ENCODE peak calls at places on chromosomes 2 and 18, in eight cellular contexts. One of them, this sample, is unnamed.
A peak's percentile ranks its signal among the peaks of the same experiment; 100 is the strongest.

GRCh38 chr2:232860593-232861241 is 9.3 kb upstream of the SNORC start:
- DNase-seq in esophagus muscularis mucosa: peak; percentile 84
- DNase-seq in GM12891: no peak
- DNase-seq in lower leg skin: no peak
- DNase-seq in breast epithelium: no peak
- DNase-seq in heart left ventricle: no peak
- DNase-seq in A549: no peak
- DNase-seq in upper lobe of left lung: no peak
- DNase-seq in this sample: no peak

GRCh38 chr2:69143726-69144360 is 130.9 kb downstream of the ANTXR1 start:
- DNase-seq in upper lobe of left lung: no peak
- DNase-seq in breast epithelium: peak; percentile 32
- DNase-seq in A549: no peak
- DNase-seq in lower leg skin: no peak
- DNase-seq in heart left ventricle: no peak
- DNase-seq in GM12891: no peak
- DNase-seq in esophagus muscularis mucosa: no peak
- DNase-seq in this sample: no peak

GRCh38 chr2:31137211-31138036 is 816 bp downstream of the GALNT14 start:
- DNase-seq in heart left ventricle: no peak
- DNase-seq in upper lobe of left lung: no peak
- DNase-seq in breast epithelium: no peak
- DNase-seq in lower leg skin: no peak
- DNase-seq in GM12891: peak; percentile 30
- DNase-seq in esophagus muscularis mucosa: peak; percentile 86
- DNase-seq in A549: peak; percentile 72
- DNase-seq in this sample: no peak

GRCh38 chr2:205787761-205788160 is 105.5 kb downstream of the NRP2 start:
- DNase-seq in lower leg skin: no peak
- DNase-seq in A549: no peak
- DNase-seq in upper lobe of left lung: peak; percentile 66
- DNase-seq in esophagus muscularis mucosa: no peak
- DNase-seq in GM12891: no peak
- DNase-seq in breast epithelium: no peak
- DNase-seq in heart left ventricle: no peak
- DNase-seq in this sample: no peak

GRCh38 chr2:186590538-186591441 is 934 bp downstream of the ITGAV start:
- DNase-seq in breast epithelium: no peak
- DNase-seq in lower leg skin: no peak
- DNase-seq in esophagus muscularis mucosa: no peak
- DNase-seq in A549: peak; percentile 32
- DNase-seq in upper lobe of left lung: no peak
- DNase-seq in heart left ventricle: peak; percentile 58
- DNase-seq in GM12891: no peak
- DNase-seq in this sample: peak; percentile 61

GRCh38 chr2:125037135-125037653 is 1012.1 kb downstream of the CNTNAP5 start:
- DNase-seq in esophagus muscularis mucosa: no peak
- DNase-seq in A549: no peak
- DNase-seq in GM12891: no peak
- DNase-seq in lower leg skin: no peak
- DNase-seq in heart left ventricle: no peak
- DNase-seq in breast epithelium: no peak
- DNase-seq in upper lobe of left lung: no peak
- DNase-seq in this sample: no peak

GRCh38 chr2:224938670-224939309 is 103.5 kb downstream of the DOCK10 start:
- DNase-seq in GM12891: no peak
- DNase-seq in lower leg skin: no peak
- DNase-seq in breast epithelium: no peak
- DNase-seq in esophagus muscularis mucosa: no peak
- DNase-seq in A549: no peak
- DNase-seq in upper lobe of left lung: no peak
- DNase-seq in heart left ventricle: no peak
- DNase-seq in this sample: no peak

GRCh38 chr18:72375628-72376027 is 168.5 kb downstream of the CBLN2 start:
- DNase-seq in upper lobe of left lung: no peak
- DNase-seq in esophagus muscularis mucosa: no peak
- DNase-seq in breast epithelium: no peak
- DNase-seq in GM12891: no peak
- DNase-seq in heart left ventricle: no peak
- DNase-seq in lower leg skin: no peak
- DNase-seq in A549: no peak
- DNase-seq in this sample: no peak

GRCh38 chr2:64189167-64189566 is 44.9 kb upstream of the PELI1 start:
- DNase-seq in upper lobe of left lung: no peak
- DNase-seq in esophagus muscularis mucosa: no peak
- DNase-seq in A549: no peak
- DNase-seq in lower leg skin: no peak
- DNase-seq in breast epithelium: no peak
- DNase-seq in GM12891: no peak
- DNase-seq in heart left ventricle: no peak
- DNase-seq in this sample: no peak

GRCh38 chr2:113212245-113213060 is 38.7 kb downstream of the PSD4 start:
- DNase-seq in upper lobe of left lung: no peak
- DNase-seq in esophagus muscularis mucosa: no peak
- DNase-seq in heart left ventricle: no peak
- DNase-seq in breast epithelium: no peak
- DNase-seq in lower leg skin: no peak
- DNase-seq in GM12891: no peak
- DNase-seq in A549: no peak
- DNase-seq in this sample: no peak

GRCh38 chr2:160869411-160869810 is 290.8 kb upstream of the TANK start:
- DNase-seq in upper lobe of left lung: no peak
- DNase-seq in heart left ventricle: no peak
- DNase-seq in esophagus muscularis mucosa: no peak
- DNase-seq in lower leg skin: no peak
- DNase-seq in A549: no peak
- DNase-seq in breast epithelium: no peak
- DNase-seq in GM12891: no peak
- DNase-seq in this sample: no peak

GRCh38 chr2:219128401-219128800 is 32.2 kb downstream of the NHEJ1 start:
- DNase-seq in esophagus muscularis mucosa: no peak
- DNase-seq in breast epithelium: no peak
- DNase-seq in upper lobe of left lung: no peak
- DNase-seq in GM12891: no peak
- DNase-seq in A549: no peak
- DNase-seq in heart left ventricle: no peak
- DNase-seq in lower leg skin: no peak
- DNase-seq in this sample: no peak

GRCh38 chr2:175432793-175433192 is 251.3 kb upstream of the ATP5MC3 start:
- DNase-seq in GM12891: no peak
- DNase-seq in A549: no peak
- DNase-seq in esophagus muscularis mucosa: no peak
- DNase-seq in upper lobe of left lung: no peak
- DNase-seq in lower leg skin: no peak
- DNase-seq in breast epithelium: no peak
- DNase-seq in heart left ventricle: no peak
- DNase-seq in this sample: no peak

GRCh38 chr2:94753466-94753998 is 117.7 kb upstream of the TEKT4 start:
- DNase-seq in A549: no peak
- DNase-seq in esophagus muscularis mucosa: peak; percentile 55
- DNase-seq in GM12891: no peak
- DNase-seq in breast epithelium: no peak
- DNase-seq in lower leg skin: no peak
- DNase-seq in upper lobe of left lung: no peak
- DNase-seq in heart left ventricle: no peak
- DNase-seq in this sample: no peak

GRCh38 chr2:223846524-223846923 is 9.1 kb upstream of the AP1S3 start:
- DNase-seq in lower leg skin: no peak
- DNase-seq in heart left ventricle: no peak
- DNase-seq in esophagus muscularis mucosa: no peak
- DNase-seq in upper lobe of left lung: no peak
- DNase-seq in breast epithelium: no peak
- DNase-seq in A549: no peak
- DNase-seq in GM12891: no peak
- DNase-seq in this sample: no peak

GRCh38 chr18:32092422-32093105 is 890 bp downstream of the RNF138 start:
- DNase-seq in A549: peak; percentile 79
- DNase-seq in heart left ventricle: peak; percentile 100
- DNase-seq in breast epithelium: peak; percentile 97
- DNase-seq in esophagus muscularis mucosa: peak; percentile 99
- DNase-seq in lower leg skin: peak; percentile 100
- DNase-seq in GM12891: peak; percentile 94
- DNase-seq in upper lobe of left lung: peak; percentile 99
- DNase-seq in this sample: peak; percentile 99
- TF ChIP-seq POLR2A in A549: peak; percentile 48
- TF ChIP-seq POLR2A in heart left ventricle: peak; percentile 35
- TF ChIP-seq POLR2A in breast epithelium: peak; percentile 23
- TF ChIP-seq POLR2A in esophagus muscularis mucosa: peak; percentile 23
- TF ChIP-seq POLR2A in lower leg skin: no peak
- TF ChIP-seq POLR2A in GM12891: peak; percentile 82
- TF ChIP-seq POLR2A in upper lobe of left lung: peak; percentile 65
- TF ChIP-seq POLR2A in this sample: peak; percentile 6

GRCh38 chr2:86037795-86038192 is 67.9 kb downstream of the POLR1A start:
- DNase-seq in upper lobe of left lung: peak; percentile 23
- DNase-seq in GM12891: no peak
- DNase-seq in lower leg skin: peak; percentile 82
- DNase-seq in breast epithelium: no peak
- DNase-seq in esophagus muscularis mucosa: no peak
- DNase-seq in A549: no peak
- DNase-seq in heart left ventricle: no peak
- DNase-seq in this sample: no peak

GRCh38 chr2:86037141-86037794 is 68.4 kb downstream of the POLR1A start:
- DNase-seq in heart left ventricle: peak; percentile 82
- DNase-seq in lower leg skin: peak; percentile 92
- DNase-seq in breast epithelium: peak; percentile 57
- DNase-seq in upper lobe of left lung: peak; percentile 91
- DNase-seq in A549: no peak
- DNase-seq in GM12891: no peak
- DNase-seq in esophagus muscularis mucosa: no peak
- DNase-seq in this sample: peak; percentile 69

GRCh38 chr2:86035883-86036789 is 69.5 kb downstream of the POLR1A start:
- DNase-seq in esophagus muscularis mucosa: no peak
- DNase-seq in GM12891: peak; percentile 77
- DNase-seq in A549: no peak
- DNase-seq in upper lobe of left lung: peak; percentile 90
- DNase-seq in lower leg skin: peak; percentile 96
- DNase-seq in heart left ventricle: peak; percentile 82
- DNase-seq in breast epithelium: peak; percentile 76
- DNase-seq in this sample: peak; percentile 68

GRCh38 chr2:86035371-86035882 is 70.3 kb downstream of the POLR1A start:
- DNase-seq in breast epithelium: no peak
- DNase-seq in heart left ventricle: no peak
- DNase-seq in GM12891: no peak
- DNase-seq in lower leg skin: no peak
- DNase-seq in A549: no peak
- DNase-seq in esophagus muscularis mucosa: no peak
- DNase-seq in upper lobe of left lung: no peak
- DNase-seq in this sample: no peak

GRCh38 chr2:86036790-86037138 is 68.9 kb downstream of the POLR1A start:
- DNase-seq in upper lobe of left lung: no peak
- DNase-seq in lower leg skin: no peak
- DNase-seq in esophagus muscularis mucosa: no peak
- DNase-seq in heart left ventricle: no peak
- DNase-seq in A549: no peak
- DNase-seq in breast epithelium: no peak
- DNase-seq in GM12891: no peak
- DNase-seq in this sample: no peak
- TF ChIP-seq POLR2A in upper lobe of left lung: no peak
- TF ChIP-seq POLR2A in lower leg skin: no peak
- TF ChIP-seq POLR2A in esophagus muscularis mucosa: no peak
- TF ChIP-seq POLR2A in heart left ventricle: no peak
- TF ChIP-seq POLR2A in A549: no peak
- TF ChIP-seq POLR2A in breast epithelium: no peak
- TF ChIP-seq POLR2A in GM12891: no peak
- TF ChIP-seq POLR2A in this sample: no peak

DNA sequence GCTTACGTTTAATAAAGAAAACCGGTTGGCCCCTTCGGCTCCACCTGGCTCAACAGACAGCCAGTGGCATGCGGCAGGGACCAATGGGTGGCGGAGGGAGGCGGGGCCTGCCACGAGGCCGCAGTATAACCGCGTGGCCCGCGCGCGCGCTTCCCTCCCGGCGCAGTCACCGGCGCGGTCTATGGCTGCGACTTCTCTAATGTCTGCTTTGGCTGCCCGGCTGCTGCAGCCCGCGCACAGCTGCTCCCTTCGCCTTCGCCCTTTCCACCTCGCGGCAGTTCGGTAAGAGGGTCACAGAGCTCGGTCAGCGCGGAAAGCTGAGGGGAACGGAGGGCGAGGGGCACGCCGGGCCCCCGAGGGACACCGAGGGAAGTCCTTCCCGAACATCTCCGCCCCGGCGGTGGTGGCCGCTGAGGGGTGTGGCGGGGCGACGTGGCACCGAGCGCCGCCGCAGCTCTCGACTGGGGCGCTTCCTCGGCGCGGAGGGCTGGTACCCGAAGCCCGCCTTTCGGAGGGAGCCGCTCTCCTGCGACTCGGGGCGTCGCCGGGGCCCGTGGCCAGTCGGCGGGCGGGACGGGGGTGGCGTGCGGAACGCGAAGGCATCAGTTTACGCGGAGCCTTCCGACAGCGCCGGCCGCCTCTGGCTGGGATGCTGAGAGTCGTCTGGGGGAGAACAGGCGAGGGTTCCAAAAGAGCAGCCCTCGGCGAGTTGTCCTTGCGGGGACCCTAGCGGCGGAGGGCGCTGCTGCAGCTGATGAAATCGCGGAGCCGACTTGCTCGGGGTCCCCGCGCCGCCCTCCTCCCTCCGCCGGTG is at the start of gene MTHFD2:
- DNase-seq in esophagus muscularis mucosa: peak; percentile 96
- DNase-seq in upper lobe of left lung: peak; percentile 95
- DNase-seq in breast epithelium: peak; percentile 92
- DNase-seq in heart left ventricle: peak; percentile 89
- DNase-seq in GM12891: peak; percentile 88
- DNase-seq in lower leg skin: peak; percentile 97
- DNase-seq in A549: peak; percentile 100
- DNase-seq in this sample: peak; percentile 98
- TF ChIP-seq POLR2A in esophagus muscularis mucosa: peak; percentile 50
- TF ChIP-seq POLR2A in upper lobe of left lung: peak; percentile 80
- TF ChIP-seq POLR2A in breast epithelium: peak; percentile 19
- TF ChIP-seq POLR2A in heart left ventricle: peak; percentile 79
- TF ChIP-seq POLR2A in GM12891: peak; percentile 98
- TF ChIP-seq POLR2A in lower leg skin: no peak
- TF ChIP-seq POLR2A in A549: peak; percentile 100
- TF ChIP-seq POLR2A in this sample: peak; percentile 99

GRCh38 chr2:165793779-165794519 is at the start of gene GALNT3:
- DNase-seq in A549: no peak
- DNase-seq in lower leg skin: peak; percentile 91
- DNase-seq in GM12891: peak; percentile 22
- DNase-seq in breast epithelium: peak; percentile 93
- DNase-seq in upper lobe of left lung: peak; percentile 94
- DNase-seq in heart left ventricle: peak; percentile 21
- DNase-seq in esophagus muscularis mucosa: no peak
- DNase-seq in this sample: no peak
- TF ChIP-seq POLR2A in A549: no peak
- TF ChIP-seq POLR2A in lower leg skin: no peak
- TF ChIP-seq POLR2A in GM12891: no peak
- TF ChIP-seq POLR2A in breast epithelium: no peak
- TF ChIP-seq POLR2A in upper lobe of left lung: peak; percentile 90
- TF ChIP-seq POLR2A in heart left ventricle: no peak
- TF ChIP-seq POLR2A in esophagus muscularis mucosa: no peak
- TF ChIP-seq POLR2A in this sample: no peak

GRCh38 chr2:196360650-196361049 is 189.3 kb upstream of the STK17B start:
- DNase-seq in lower leg skin: no peak
- DNase-seq in upper lobe of left lung: no peak
- DNase-seq in heart left ventricle: no peak
- DNase-seq in GM12891: no peak
- DNase-seq in A549: no peak
- DNase-seq in esophagus muscularis mucosa: peak; percentile 31
- DNase-seq in breast epithelium: no peak
- DNase-seq in this sample: no peak
- TF ChIP-seq POLR2A in lower leg skin: no peak
- TF ChIP-seq POLR2A in upper lobe of left lung: no peak
- TF ChIP-seq POLR2A in heart left ventricle: no peak
- TF ChIP-seq POLR2A in GM12891: no peak
- TF ChIP-seq POLR2A in A549: no peak
- TF ChIP-seq POLR2A in esophagus muscularis mucosa: no peak
- TF ChIP-seq POLR2A in breast epithelium: no peak
- TF ChIP-seq POLR2A in this sample: no peak

GRCh38 chr2:217225596-217225995 is 365.7 kb upstream of the TNP1 start:
- DNase-seq in upper lobe of left lung: no peak
- DNase-seq in A549: no peak
- DNase-seq in heart left ventricle: no peak
- DNase-seq in lower leg skin: no peak
- DNase-seq in esophagus muscularis mucosa: no peak
- DNase-seq in breast epithelium: no peak
- DNase-seq in GM12891: no peak
- DNase-seq in this sample: no peak
- TF ChIP-seq POLR2A in upper lobe of left lung: no peak
- TF ChIP-seq POLR2A in A549: no peak
- TF ChIP-seq POLR2A in heart left ventricle: no peak
- TF ChIP-seq POLR2A in lower leg skin: no peak
- TF ChIP-seq POLR2A in esophagus muscularis mucosa: no peak
- TF ChIP-seq POLR2A in breast epithelium: no peak
- TF ChIP-seq POLR2A in GM12891: no peak
- TF ChIP-seq POLR2A in this sample: no peak